ENCODE peak calls at places on chromosomes 6 and 20, in seven cellular contexts. One of them, this sample, is unnamed.

GRCh38 chr6:148747145-148747492 is 289 bp downstream of the UST start:
- DNase-seq in CD8-positive, alpha-beta memory T cell: no peak
- DNase-seq in aorta: peak; percentile 89
- DNase-seq in endodermal cell: no peak
- DNase-seq in Panc1: no peak
- DNase-seq in psoas muscle: peak; percentile 64
- DNase-seq in SJSA1: no peak
- DNase-seq in this sample: no peak

GRCh38 chr20:52076164-52076563 is 115.4 kb downstream of the ZFP64 start:
- DNase-seq in CD8-positive, alpha-beta memory T cell: no peak
- DNase-seq in aorta: no peak
- DNase-seq in endodermal cell: no peak
- DNase-seq in Panc1: no peak
- DNase-seq in psoas muscle: no peak
- DNase-seq in SJSA1: no peak
- DNase-seq in this sample: no peak

GRCh38 chr6:46220351-46221220 is 49.8 kb upstream of the ENPP5 start:
- DNase-seq in CD8-positive, alpha-beta memory T cell: no peak
- DNase-seq in aorta: no peak
- DNase-seq in endodermal cell: no peak
- DNase-seq in Panc1: no peak
- DNase-seq in psoas muscle: no peak
- DNase-seq in SJSA1: no peak
- DNase-seq in this sample: no peak

GRCh38 chr20:24870876-24871275 is 78.2 kb upstream of the CST7 start:
- DNase-seq in CD8-positive, alpha-beta memory T cell: no peak
- DNase-seq in aorta: no peak
- DNase-seq in endodermal cell: no peak
- DNase-seq in Panc1: no peak
- DNase-seq in psoas muscle: no peak
- DNase-seq in SJSA1: no peak
- DNase-seq in this sample: no peak

GRCh38 chr20:35237486-35237885 is 11.0 kb downstream of the MMP24 start:
- DNase-seq in CD8-positive, alpha-beta memory T cell: no peak
- DNase-seq in aorta: no peak
- DNase-seq in endodermal cell: no peak
- DNase-seq in Panc1: no peak
- DNase-seq in psoas muscle: no peak
- DNase-seq in SJSA1: no peak
- DNase-seq in this sample: no peak

GRCh38 chr6:36118550-36119107 is 11.7 kb upstream of the MAPK13 start:
- DNase-seq in CD8-positive, alpha-beta memory T cell: peak; percentile 73
- DNase-seq in aorta: no peak
- DNase-seq in endodermal cell: no peak
- DNase-seq in Panc1: no peak
- DNase-seq in psoas muscle: no peak
- DNase-seq in SJSA1: no peak
- DNase-seq in this sample: no peak

GRCh38 chr6:49790340-49790739 is 3.3 kb upstream of the PGK2 start:
- DNase-seq in CD8-positive, alpha-beta memory T cell: no peak
- DNase-seq in aorta: no peak
- DNase-seq in endodermal cell: no peak
- DNase-seq in Panc1: no peak
- DNase-seq in psoas muscle: no peak
- DNase-seq in SJSA1: no peak
- DNase-seq in this sample: no peak

GRCh38 chr20:57552471-57552870 is 8.4 kb upstream of the PCK1 start:
- DNase-seq in CD8-positive, alpha-beta memory T cell: no peak
- DNase-seq in aorta: no peak
- DNase-seq in endodermal cell: no peak
- DNase-seq in Panc1: no peak
- DNase-seq in psoas muscle: no peak
- DNase-seq in SJSA1: no peak
- DNase-seq in this sample: no peak

GRCh38 chr20:35768731-35769664 is 2.8 kb upstream of the PHF20 start:
- DNase-seq in CD8-positive, alpha-beta memory T cell: no peak
- DNase-seq in aorta: peak; percentile 96
- DNase-seq in endodermal cell: peak; percentile 94
- DNase-seq in Panc1: peak; percentile 81
- DNase-seq in psoas muscle: peak; percentile 99
- DNase-seq in SJSA1: peak; percentile 87
- DNase-seq in this sample: peak; percentile 33

GRCh38 chr6:24524801-24525200 is 30.0 kb downstream of the ALDH5A1 start:
- DNase-seq in CD8-positive, alpha-beta memory T cell: no peak
- DNase-seq in aorta: no peak
- DNase-seq in endodermal cell: peak; percentile 73
- DNase-seq in Panc1: peak; percentile 36
- DNase-seq in psoas muscle: no peak
- DNase-seq in SJSA1: no peak
- DNase-seq in this sample: no peak

GRCh38 chr6:31545291-31545690 is 1.1 kb downstream of the ATP6V1G2 start:
- DNase-seq in CD8-positive, alpha-beta memory T cell: no peak
- DNase-seq in aorta: no peak
- DNase-seq in endodermal cell: no peak
- DNase-seq in Panc1: no peak
- DNase-seq in psoas muscle: no peak
- DNase-seq in SJSA1: no peak
- DNase-seq in this sample: no peak

GRCh38 chr6:83920017-83920416 is 60.5 kb downstream of the CYB5R4 start:
- DNase-seq in CD8-positive, alpha-beta memory T cell: no peak
- DNase-seq in aorta: no peak
- DNase-seq in endodermal cell: no peak
- DNase-seq in Panc1: no peak
- DNase-seq in psoas muscle: no peak
- DNase-seq in SJSA1: no peak
- DNase-seq in this sample: no peak

GRCh38 chr6:166262738-166263515 is 45.3 kb downstream of the PRR18 start:
- DNase-seq in CD8-positive, alpha-beta memory T cell: no peak
- DNase-seq in aorta: no peak
- DNase-seq in endodermal cell: no peak
- DNase-seq in Panc1: no peak
- DNase-seq in psoas muscle: no peak
- DNase-seq in SJSA1: no peak
- DNase-seq in this sample: no peak

GRCh38 chr6:41728073-41728936 is 7.1 kb downstream of the TFEB start:
- DNase-seq in CD8-positive, alpha-beta memory T cell: peak; percentile 18
- DNase-seq in aorta: no peak
- DNase-seq in endodermal cell: no peak
- DNase-seq in Panc1: no peak
- DNase-seq in psoas muscle: no peak
- DNase-seq in SJSA1: no peak
- DNase-seq in this sample: no peak

GRCh38 chr6:45495404-45496084 is 117.8 kb upstream of the SUPT3H start:
- DNase-seq in CD8-positive, alpha-beta memory T cell: peak; percentile 44
- DNase-seq in aorta: no peak
- DNase-seq in endodermal cell: no peak
- DNase-seq in Panc1: no peak
- DNase-seq in psoas muscle: no peak
- DNase-seq in SJSA1: no peak
- DNase-seq in this sample: no peak

GRCh38 chr20:62925420-62926228 is 681 bp downstream of the DIDO1 start:
- DNase-seq in CD8-positive, alpha-beta memory T cell: peak; percentile 55
- DNase-seq in aorta: peak; percentile 79
- DNase-seq in endodermal cell: peak; percentile 64
- DNase-seq in Panc1: no peak
- DNase-seq in psoas muscle: peak; percentile 41
- DNase-seq in SJSA1: peak; percentile 60
- DNase-seq in this sample: peak; percentile 48

GRCh38 chr20:62926229-62927127 is at the start of gene DIDO1:
- DNase-seq in CD8-positive, alpha-beta memory T cell: peak; percentile 88
- DNase-seq in aorta: peak; percentile 97
- DNase-seq in endodermal cell: peak; percentile 93
- DNase-seq in Panc1: peak; percentile 46
- DNase-seq in psoas muscle: peak; percentile 89
- DNase-seq in SJSA1: peak; percentile 88
- DNase-seq in this sample: peak; percentile 91

GRCh38 chr20:62924567-62925419 is 1.5 kb downstream of the DIDO1 start:
- DNase-seq in CD8-positive, alpha-beta memory T cell: no peak
- DNase-seq in aorta: peak; percentile 13
- DNase-seq in endodermal cell: peak; percentile 50
- DNase-seq in Panc1: no peak
- DNase-seq in psoas muscle: no peak
- DNase-seq in SJSA1: peak; percentile 56
- DNase-seq in this sample: no peak

GRCh38 chr20:62922451-62922921 is 3.8 kb downstream of the DIDO1 start:
- DNase-seq in CD8-positive, alpha-beta memory T cell: peak; percentile 54
- DNase-seq in aorta: peak; percentile 22
- DNase-seq in endodermal cell: peak; percentile 46
- DNase-seq in Panc1: no peak
- DNase-seq in psoas muscle: no peak
- DNase-seq in SJSA1: no peak
- DNase-seq in this sample: no peak

GRCh38 chr20:62923669-62924566 is 2.4 kb downstream of the DIDO1 start:
- DNase-seq in CD8-positive, alpha-beta memory T cell: no peak
- DNase-seq in aorta: no peak
- DNase-seq in endodermal cell: no peak
- DNase-seq in Panc1: no peak
- DNase-seq in psoas muscle: no peak
- DNase-seq in SJSA1: no peak
- DNase-seq in this sample: no peak
- H3K27ac ChIP-seq in CD8-positive, alpha-beta memory T cell: peak overlapping the region; percentile 84
- H3K27ac ChIP-seq in aorta: peak overlapping the region; percentile 47
- H3K27ac ChIP-seq in endodermal cell: peak overlapping the region; percentile 28
- H3K27ac ChIP-seq in Panc1: peak overlapping the region; percentile 90
- H3K27ac ChIP-seq in psoas muscle: peak overlapping the region; percentile 97
- H3K27ac ChIP-seq in SJSA1: peak overlapping the region; percentile 85
- H3K27ac ChIP-seq in this sample: no peak overlapping the region

GRCh38 chr6:135323979-135324378 is 142.9 kb downstream of the MYB start:
- DNase-seq in CD8-positive, alpha-beta memory T cell: no peak
- DNase-seq in aorta: no peak
- DNase-seq in endodermal cell: no peak
- DNase-seq in Panc1: no peak
- DNase-seq in psoas muscle: no peak
- DNase-seq in SJSA1: no peak
- DNase-seq in this sample: no peak

GRCh38 chr6:135323202-135323668 is 142.1 kb downstream of the MYB start:
- DNase-seq in CD8-positive, alpha-beta memory T cell: peak; percentile 0
- DNase-seq in aorta: no peak
- DNase-seq in endodermal cell: peak; percentile 69
- DNase-seq in Panc1: no peak
- DNase-seq in psoas muscle: no peak
- DNase-seq in SJSA1: no peak
- DNase-seq in this sample: no peak

GRCh38 chr6:135324531-135324930 is 143.4 kb downstream of the MYB start:
- DNase-seq in CD8-positive, alpha-beta memory T cell: no peak
- DNase-seq in aorta: no peak
- DNase-seq in endodermal cell: no peak
- DNase-seq in Panc1: no peak
- DNase-seq in psoas muscle: no peak
- DNase-seq in SJSA1: no peak
- DNase-seq in this sample: no peak

GRCh38 chr6:135321012-135321621 is 140.0 kb downstream of the MYB start:
- DNase-seq in CD8-positive, alpha-beta memory T cell: no peak
- DNase-seq in aorta: no peak
- DNase-seq in endodermal cell: no peak
- DNase-seq in Panc1: no peak
- DNase-seq in psoas muscle: no peak
- DNase-seq in SJSA1: no peak
- DNase-seq in this sample: no peak

DNA sequence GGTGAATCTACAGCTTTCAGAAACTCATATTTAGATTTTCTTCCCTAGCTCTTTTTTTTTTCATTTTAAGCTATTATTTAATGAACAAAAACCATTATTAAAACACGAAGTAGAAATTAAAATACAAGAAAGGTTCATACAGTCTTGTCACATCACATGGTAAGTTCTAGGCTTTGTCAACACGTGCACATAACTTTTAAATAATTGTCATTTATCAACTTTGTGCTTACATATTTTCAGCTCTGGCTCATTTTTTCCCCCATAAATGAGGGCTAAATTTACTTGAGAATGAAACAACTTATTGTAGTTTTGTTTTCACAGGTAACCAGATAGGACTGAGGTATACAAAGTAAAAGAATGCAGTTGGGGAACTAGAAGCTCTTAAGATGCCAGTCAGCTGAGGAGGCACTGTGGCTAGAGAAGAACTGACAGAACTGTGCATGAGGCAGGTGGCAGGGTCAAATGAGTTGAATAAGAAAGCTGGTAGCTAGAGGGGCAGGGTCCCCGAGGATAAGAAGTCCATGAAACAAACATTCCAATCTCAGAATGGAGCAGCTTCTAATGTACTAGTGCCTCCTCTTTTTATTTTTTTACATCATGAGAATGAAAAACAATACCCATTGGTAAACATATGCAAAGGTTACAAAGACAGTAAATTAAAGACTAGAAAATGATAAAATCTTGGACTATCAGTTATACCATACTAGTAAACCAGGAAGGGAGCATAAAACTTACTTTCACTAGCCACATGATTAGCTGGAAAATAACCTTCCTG is 141.5 kb downstream of the MYB start:
- DNase-seq in CD8-positive, alpha-beta memory T cell: no peak
- DNase-seq in aorta: no peak
- DNase-seq in endodermal cell: no peak
- DNase-seq in Panc1: no peak
- DNase-seq in psoas muscle: no peak
- DNase-seq in SJSA1: no peak
- DNase-seq in this sample: no peak
- H3K27ac ChIP-seq in CD8-positive, alpha-beta memory T cell: peak overlapping the region; percentile 68
- H3K27ac ChIP-seq in aorta: no peak overlapping the region
- H3K27ac ChIP-seq in endodermal cell: no peak overlapping the region
- H3K27ac ChIP-seq in Panc1: no peak overlapping the region
- H3K27ac ChIP-seq in psoas muscle: no peak overlapping the region
- H3K27ac ChIP-seq in SJSA1: no peak overlapping the region
- H3K27ac ChIP-seq in this sample: no peak overlapping the region

GRCh38 chr6:133806358-133806757 is 82.6 kb upstream of the TCF21 start:
- DNase-seq in CD8-positive, alpha-beta memory T cell: no peak
- DNase-seq in aorta: no peak
- DNase-seq in endodermal cell: no peak
- DNase-seq in Panc1: no peak
- DNase-seq in psoas muscle: no peak
- DNase-seq in SJSA1: no peak
- DNase-seq in this sample: no peak
- H3K27ac ChIP-seq in CD8-positive, alpha-beta memory T cell: no peak overlapping the region
- H3K27ac ChIP-seq in aorta: no peak overlapping the region
- H3K27ac ChIP-seq in endodermal cell: no peak overlapping the region
- H3K27ac ChIP-seq in Panc1: no peak overlapping the region
- H3K27ac ChIP-seq in psoas muscle: no peak overlapping the region
- H3K27ac ChIP-seq in SJSA1: no peak overlapping the region
- H3K27ac ChIP-seq in this sample: no peak overlapping the region

DNA sequence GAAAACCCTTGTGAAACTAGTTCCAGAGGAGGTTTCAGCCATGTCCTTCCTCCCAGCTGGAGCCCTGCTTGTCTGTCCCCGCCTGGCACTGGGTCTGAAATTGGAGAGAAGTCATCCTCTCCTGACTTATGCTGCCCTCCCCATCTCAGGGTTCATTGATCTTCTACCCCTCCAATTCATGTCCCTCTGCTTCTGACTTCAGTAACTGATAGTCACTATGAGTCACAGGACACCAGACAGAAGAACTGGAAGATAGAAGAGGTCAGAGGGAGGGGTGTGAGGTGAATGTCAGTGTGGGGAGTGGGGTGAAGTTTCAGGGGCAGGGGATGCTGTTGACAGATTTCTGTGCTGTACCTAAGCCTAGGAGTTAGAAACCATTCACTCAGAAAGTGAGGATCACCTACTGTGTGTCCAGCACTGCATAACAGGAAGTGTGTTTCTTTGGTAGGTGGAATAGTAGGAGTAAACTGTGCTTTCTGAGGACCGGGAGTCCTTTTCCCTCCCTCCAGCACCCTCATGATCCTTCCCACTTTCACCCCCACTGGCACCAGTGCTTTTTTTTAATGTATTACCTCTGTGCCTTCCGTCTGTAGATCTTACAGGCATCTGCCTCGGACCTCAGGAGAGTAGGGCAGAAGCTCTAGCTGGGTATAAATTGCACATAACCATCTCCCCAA is 627 bp upstream of the RPP21 start:
- DNase-seq in CD8-positive, alpha-beta memory T cell: no peak
- DNase-seq in aorta: no peak
- DNase-seq in endodermal cell: no peak
- DNase-seq in Panc1: no peak
- DNase-seq in psoas muscle: no peak
- DNase-seq in SJSA1: no peak
- DNase-seq in this sample: no peak
- H3K27ac ChIP-seq in CD8-positive, alpha-beta memory T cell: peak overlapping the region; percentile 27
- H3K27ac ChIP-seq in aorta: peak overlapping the region; percentile 8
- H3K27ac ChIP-seq in endodermal cell: no peak overlapping the region
- H3K27ac ChIP-seq in Panc1: peak overlapping the region; percentile 78
- H3K27ac ChIP-seq in psoas muscle: peak overlapping the region; percentile 87
- H3K27ac ChIP-seq in SJSA1: no peak overlapping the region
- H3K27ac ChIP-seq in this sample: peak overlapping the region; percentile 2

This sample was measured in substantia nigra.